ENCODE peak calls at places on chromosomes 3 and 15, in ten cellular contexts. G, E, P, R, K, F, O, H, B and A are unnamed samples. For H3K27me3, the result is how much of the 10 kb centered on the place peaks cover.

GRCh38 chr3:66386011-66386924 is 114.6 kb downstream of the LRIG1 start:
- DNase-seq in O (no peak), B (no peak), E (no peak), K (no peak), G (no peak), H (no peak), P (peak), R (no peak), F (no peak), A (no peak)

GRCh38 chr3:130748981-130749380 is 2.4 kb upstream of the PIK3R4 start:
- DNase-seq in B (no peak), P (no peak), G (no peak), O (no peak), H (no peak), R (no peak), F (no peak), E (no peak), K (no peak), A (no peak)

GRCh38 chr3:14494973-14495300 is 45.2 kb downstream of the GRIP2 start:
- DNase-seq in K (no peak), R (no peak), P (no peak), H (no peak), E (no peak), F (no peak), O (no peak), G (peak), B (no peak), A (no peak)

GRCh38 chr15:27353837-27354236 is 382.9 kb downstream of the GABRG3 start:
- DNase-seq in E (no peak), R (no peak), B (peak), K (no peak), O (no peak), H (no peak), P (no peak), G (no peak), F (no peak), A (no peak)

GRCh38 chr15:51475736-51476135 is 134.3 kb downstream of the GLDN start:
- DNase-seq in E (no peak), G (no peak), P (no peak), K (no peak), F (no peak), H (no peak), R (no peak), B (no peak), O (no peak), A (no peak)

GRCh38 chr3:159257954-159258353 is 456.1 kb downstream of the MFSD1 start:
- DNase-seq in B (no peak), K (no peak), H (no peak), F (no peak), P (no peak), R (no peak), G (no peak), O (no peak), E (no peak), A (no peak)

GRCh38 chr3:180306691-180307090 is 270.0 kb upstream of the PEX5L start:
- DNase-seq in R (peak), H (no peak), B (peak), K (no peak), G (no peak), P (no peak), F (no peak), O (no peak), E (no peak), A (no peak)

GRCh38 chr3:140834266-140835037 is 107.2 kb upstream of the SLC25A36 start:
- DNase-seq in H (no peak), K (no peak), G (no peak), P (no peak), E (no peak), R (no peak), F (no peak), B (peak), O (no peak), A (peak)

GRCh38 chr3:43087249-43087776 is 18.6 kb downstream of the POMGNT2 start:
- DNase-seq in R (no peak), B (peak), E (no peak), O (no peak), G (no peak), P (no peak), H (no peak), K (no peak), F (no peak), A (no peak)

GRCh38 chr3:182725372-182726251 is 67.7 kb upstream of the ATP11B start:
- DNase-seq in B (no peak), P (peak), H (no peak), R (no peak), F (no peak), G (no peak), E (peak), K (no peak), O (no peak), A (no peak)

GRCh38 chr3:112038863-112039262 is 4.3 kb downstream of the TMPRSS7 start:
- DNase-seq in G (no peak), K (no peak), O (no peak), H (no peak), B (peak), E (no peak), R (no peak), P (no peak), F (no peak), A (no peak)

GRCh38 chr15:25368855-25369254 is 70.0 kb downstream of the UBE3A start:
- DNase-seq in O (no peak), E (no peak), G (no peak), K (no peak), P (no peak), F (no peak), H (no peak), R (no peak), B (no peak), A (no peak)

GRCh38 chr3:79872483-79872882 is 104.7 kb upstream of the ROBO1 start:
- DNase-seq in F (no peak), R (no peak), O (no peak), E (no peak), G (no peak), P (no peak), K (no peak), H (no peak), B (peak), A (peak)

GRCh38 chr3:13111874-13112520 is 38.8 kb upstream of the IQSEC1 start:
- DNase-seq in R (peak), P (peak), F (no peak), H (peak), E (peak), G (peak), O (no peak), B (peak), K (no peak), A (no peak)

GRCh38 chr15:62988701-62989100 is 53.8 kb upstream of the TPM1 start:
- DNase-seq in P (no peak), H (no peak), R (no peak), F (no peak), K (no peak), E (no peak), G (no peak), O (no peak), B (no peak), A (no peak)

GRCh38 chr3:4376499-4376898 is 73.3 kb downstream of the SETMAR start:
- DNase-seq in H (no peak), B (peak), R (no peak), P (no peak), K (no peak), F (no peak), E (no peak), G (no peak), O (no peak), A (no peak)

GRCh38 chr3:79103305-79103704 is 664.5 kb downstream of the ROBO1 start:
- DNase-seq in H (no peak), P (no peak), B (no peak), K (no peak), G (no peak), E (no peak), O (no peak), F (no peak), R (no peak), A (no peak)

GRCh38 chr15:42332331-42332730 is 27.0 kb upstream of the CAPN3 start:
- DNase-seq in P (no peak), R (no peak), B (no peak), H (no peak), O (no peak), F (no peak), E (no peak), K (no peak), G (no peak), A (no peak)

GRCh38 chr3:185711255-185711870 is 113.5 kb downstream of the IGF2BP2 start:
- DNase-seq in P (no peak), K (no peak), B (no peak), R (no peak), F (no peak), O (no peak), E (no peak), G (no peak), H (no peak), A (no peak)

GRCh38 chr15:73873889-73874511 is 636 bp downstream of the TBC1D21 start:
- DNase-seq in R (no peak), K (no peak), B (peak), E (peak), H (no peak), P (peak), G (peak), F (no peak), O (no peak), A (peak)

GRCh38 chr15:74159773-74160172 is 13.7 kb upstream of the ISLR start:
- DNase-seq in E (no peak), R (no peak), F (no peak), K (no peak), H (no peak), G (no peak), B (no peak), P (no peak), O (no peak), A (no peak)

GRCh38 chr3:113948015-113948917 is 453 bp downstream of the ZDHHC23 start:
- DNase-seq in B (peak), G (peak), H (peak), P (peak), R (peak), E (peak), F (no peak), O (no peak), K (peak), A (no peak)

GRCh38 chr3:99929409-99930139 is 111.9 kb downstream of the CMSS1 start:
- DNase-seq in R (no peak), B (peak), G (no peak), K (no peak), E (no peak), H (no peak), O (no peak), P (no peak), F (peak), A (no peak)

GRCh38 chr3:37945803-37946530 is 44.6 kb upstream of the VILL start:
- DNase-seq in E (no peak), P (no peak), O (no peak), H (no peak), F (no peak), R (no peak), B (peak), K (no peak), G (no peak), A (peak)

GRCh38 chr3:61257148-61257547 is 5.9 kb upstream of the FHIT start:
- DNase-seq in G (no peak), H (no peak), B (no peak), F (no peak), O (no peak), P (no peak), E (no peak), R (no peak), K (no peak), A (no peak)

GRCh38 chr3:4508048-4508981 is 15.2 kb downstream of the ITPR1 start:
- DNase-seq in K (no peak), H (no peak), P (no peak), E (no peak), R (no peak), G (no peak), F (no peak), O (no peak), B (no peak), A (no peak)

GRCh38 chr3:37546876-37547275 is 314.8 kb upstream of the CTDSPL start:
- DNase-seq in F (no peak), K (no peak), H (no peak), G (no peak), O (no peak), E (no peak), R (no peak), B (peak), P (no peak), A (peak)

GRCh38 chr15:48191574-48192225 is at the start of gene CTXN2:
- DNase-seq in R (no peak), G (no peak), P (peak), H (no peak), K (no peak), O (no peak), E (no peak), F (no peak), B (no peak), A (no peak)

GRCh38 chr3:179687967-179688535 is 35.2 kb downstream of the USP13 start:
- DNase-seq in P (no peak), E (no peak), F (no peak), H (no peak), O (no peak), G (no peak), R (no peak), B (no peak), K (no peak), A (no peak)

GRCh38 chr3:39130693-39131265 is 22.6 kb downstream of the CSRNP1 start:
- DNase-seq in H (no peak), P (no peak), R (no peak), E (no peak), G (no peak), K (no peak), B (no peak), O (no peak), F (no peak), A (no peak)

GRCh38 chr3:116517308-116517707 is 72.0 kb upstream of the LSAMP start:
- DNase-seq in K (no peak), P (no peak), G (no peak), B (no peak), H (no peak), E (no peak), F (no peak), O (no peak), R (no peak), A (peak)
- TF ChIP-seq CTCF in K (no peak), P (no peak), G (no peak), B (peak), H (no peak), E (no peak), F (no peak), O (no peak), R (no peak), A (peak)

GRCh38 chr15:43799209-43799944 is 643 bp downstream of the SERINC4 start:
- DNase-seq in K (no peak), P (peak), E (no peak), O (no peak), B (no peak), G (no peak), R (peak), H (no peak), F (no peak), A (no peak)
- H3K27ac ChIP-seq in K (peak), P (peak), E (peak), O (peak), B (peak), G (peak), R (peak), H (peak), F (peak), A (no peak)

DNA sequence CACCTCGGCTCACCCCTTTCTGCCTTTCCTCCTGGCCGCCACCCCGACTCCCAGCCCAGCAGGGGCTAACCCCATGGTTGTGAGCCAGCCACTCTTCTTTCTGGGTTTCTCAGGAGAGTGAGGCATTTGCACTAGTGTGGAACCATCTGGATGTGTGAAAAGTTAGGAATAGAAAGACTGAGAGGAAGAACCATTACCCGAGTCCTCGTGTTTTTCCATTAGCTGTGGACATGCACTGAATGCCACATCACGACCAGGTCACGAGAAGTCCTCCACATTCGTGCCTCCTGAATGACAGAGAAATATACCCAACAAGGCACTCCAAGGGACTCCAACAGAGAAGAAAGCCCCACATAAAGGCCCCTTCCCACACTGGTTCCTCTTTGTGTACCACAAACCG is 18.0 kb upstream of the RAD18 start:
- DNase-seq in P (no peak), R (no peak), E (no peak), O (no peak), G (no peak), H (no peak), B (no peak), F (no peak), K (peak), A (no peak)
- H3K27me3 ChIP-seq in P (under half), R (under half), E (under half), O (under half), G (under half), H (under half), B (under half), F (under half), K (under half), A (under half)

GRCh38 chr15:72599855-72600464 is 54.5 kb upstream of the GOLGA6B start:
- DNase-seq in E (no peak), H (no peak), P (peak), B (peak), O (no peak), K (no peak), G (no peak), R (no peak), F (no peak), A (peak)
- TF ChIP-seq CTCF in E (peak), H (peak), P (peak), B (peak), O (peak), K (peak), G (peak), R (peak), F (peak), A (peak)